ENCODE peak calls at places on chromosomes 5 and 9, in seven cellular contexts. T is Peyer's patch, Y is fibroblast of mammary gland, G is amniotic epithelial cell, M is cardiac septum, J is fibroblast of lung, H is suprapubic skin. B is an unnamed sample.

GRCh38 chr9:131668439-131669233 is 71.2 kb downstream of the RAPGEF1 start:
- DNase-seq in J (peak), H (peak), G (peak), T (no peak), Y (peak), M (no peak), B (no peak)

GRCh38 chr5:146647656-146648199 is 131.7 kb upstream of the GPR151 start:
- DNase-seq in T (no peak), Y (no peak), M (no peak), H (no peak), G (no peak), J (no peak), B (no peak)

GRCh38 chr9:34568783-34569182 is 20.7 kb downstream of the CNTFR start:
- DNase-seq in T (no peak), M (no peak), J (no peak), Y (no peak), H (no peak), G (no peak), B (no peak)

GRCh38 chr9:68536876-68537490 is 3.7 kb downstream of the TMEM252 start:
- DNase-seq in G (no peak), J (no peak), H (no peak), M (no peak), T (no peak), Y (no peak), B (no peak)

GRCh38 chr9:121736964-121737462 is 85.6 kb downstream of the DAB2IP start:
- DNase-seq in T (peak), G (no peak), H (no peak), J (no peak), Y (no peak), M (no peak), B (no peak)

GRCh38 chr5:154575869-154576806 is 98.1 kb upstream of the HAND1 start:
- DNase-seq in T (no peak), M (no peak), H (no peak), G (no peak), J (no peak), Y (no peak), B (no peak)

GRCh38 chr5:6712136-6712581 is 1.1 kb upstream of the TENT4A start:
- DNase-seq in H (no peak), G (peak), T (peak), M (no peak), Y (peak), J (peak), B (peak)

GRCh38 chr9:79129865-79130480 is 441.8 kb upstream of the TLE4 start:
- DNase-seq in T (no peak), M (no peak), H (no peak), G (peak), J (peak), Y (peak), B (peak)

GRCh38 chr9:37936965-37937364 is 33.0 kb upstream of the SLC25A51 start:
- DNase-seq in H (no peak), J (peak), Y (peak), G (peak), M (peak), T (no peak), B (peak)

GRCh38 chr5:67065237-67065636 is 131.4 kb downstream of the CD180 start:
- DNase-seq in M (no peak), G (no peak), H (no peak), J (no peak), Y (no peak), T (no peak), B (no peak)

B was measured in foreskin melanocyte.